ENCODE peak calls at places on chromosomes 7 and 10, in five cellular contexts. One of them, this sample, is unnamed.

GRCh38 chr10:89283988-89284475 is 17.8 kb upstream of the IFIT2 start:
- DNase-seq in HL-60: no peak
- DNase-seq in bronchial epithelial cell: peak
- DNase-seq in cardiac fibroblast: peak
- DNase-seq in heart right ventricle: peak
- DNase-seq in this sample: peak

GRCh38 chr7:56287429-56288138 is 171.4 kb upstream of the NUPR2 start:
- DNase-seq in HL-60: no peak
- DNase-seq in bronchial epithelial cell: peak
- DNase-seq in cardiac fibroblast: no peak
- DNase-seq in heart right ventricle: peak
- DNase-seq in this sample: peak

GRCh38 chr7:100476108-100476780 is 2.8 kb downstream of the TSC22D4 start:
- DNase-seq in HL-60: no peak
- DNase-seq in bronchial epithelial cell: no peak
- DNase-seq in cardiac fibroblast: no peak
- DNase-seq in heart right ventricle: no peak
- DNase-seq in this sample: no peak

GRCh38 chr10:72276421-72277339 is 3.0 kb downstream of the DDIT4 start:
- DNase-seq in HL-60: no peak
- DNase-seq in bronchial epithelial cell: peak
- DNase-seq in cardiac fibroblast: peak
- DNase-seq in heart right ventricle: no peak
- DNase-seq in this sample: peak

GRCh38 chr10:3228610-3228945 is 56.0 kb upstream of the PITRM1 start:
- DNase-seq in HL-60: no peak
- DNase-seq in bronchial epithelial cell: no peak
- DNase-seq in cardiac fibroblast: no peak
- DNase-seq in heart right ventricle: no peak
- DNase-seq in this sample: no peak

GRCh38 chr7:27181176-27181520 is 3.9 kb downstream of the HOXA11 start:
- DNase-seq in HL-60: no peak
- DNase-seq in bronchial epithelial cell: no peak
- DNase-seq in cardiac fibroblast: no peak
- DNase-seq in heart right ventricle: no peak
- DNase-seq in this sample: no peak

GRCh38 chr10:65798133-65798532 is 1127.7 kb upstream of the LRRTM3 start:
- DNase-seq in HL-60: no peak
- DNase-seq in bronchial epithelial cell: no peak
- DNase-seq in cardiac fibroblast: no peak
- DNase-seq in heart right ventricle: no peak
- DNase-seq in this sample: no peak

GRCh38 chr7:4416436-4417092 is 265.5 kb upstream of the FOXK1 start:
- DNase-seq in HL-60: no peak
- DNase-seq in bronchial epithelial cell: no peak
- DNase-seq in cardiac fibroblast: no peak
- DNase-seq in heart right ventricle: no peak
- DNase-seq in this sample: peak

GRCh38 chr10:15719899-15720634 is at the start of gene ITGA8:
- DNase-seq in HL-60: no peak
- DNase-seq in bronchial epithelial cell: no peak
- DNase-seq in cardiac fibroblast: peak
- DNase-seq in heart right ventricle: peak
- DNase-seq in this sample: peak

GRCh38 chr7:46784746-46785145 is 797.2 kb downstream of the TNS3 start:
- DNase-seq in HL-60: no peak
- DNase-seq in bronchial epithelial cell: peak
- DNase-seq in cardiac fibroblast: peak
- DNase-seq in heart right ventricle: no peak
- DNase-seq in this sample: peak

GRCh38 chr10:86520871-86521619 is 547 bp downstream of the WAPL start:
- DNase-seq in HL-60: no peak
- DNase-seq in bronchial epithelial cell: peak
- DNase-seq in cardiac fibroblast: peak
- DNase-seq in heart right ventricle: peak
- DNase-seq in this sample: peak

GRCh38 chr10:90571876-90572275 is 286.0 kb downstream of the HTR7 start:
- DNase-seq in HL-60: no peak
- DNase-seq in bronchial epithelial cell: no peak
- DNase-seq in cardiac fibroblast: no peak
- DNase-seq in heart right ventricle: no peak
- DNase-seq in this sample: no peak

GRCh38 chr7:44213872-44214595 is 13.3 kb downstream of the YKT6 start:
- DNase-seq in HL-60: no peak
- DNase-seq in bronchial epithelial cell: peak
- DNase-seq in cardiac fibroblast: peak
- DNase-seq in heart right ventricle: peak
- DNase-seq in this sample: peak

GRCh38 chr7:38477333-38477732 is 153.8 kb downstream of the AMPH start:
- DNase-seq in HL-60: no peak
- DNase-seq in bronchial epithelial cell: no peak
- DNase-seq in cardiac fibroblast: no peak
- DNase-seq in heart right ventricle: no peak
- DNase-seq in this sample: no peak

GRCh38 chr7:67302113-67303039 is 305.7 kb downstream of the TYW1 start:
- DNase-seq in HL-60: peak
- DNase-seq in bronchial epithelial cell: peak
- DNase-seq in cardiac fibroblast: peak
- DNase-seq in heart right ventricle: peak
- DNase-seq in this sample: peak

GRCh38 chr10:69327463-69328345 is 49.4 kb downstream of the HK1 start:
- DNase-seq in HL-60: peak
- DNase-seq in bronchial epithelial cell: peak
- DNase-seq in cardiac fibroblast: peak
- DNase-seq in heart right ventricle: peak
- DNase-seq in this sample: peak

GRCh38 chr7:153858335-153858734 is 193.9 kb upstream of the DPP6 start:
- DNase-seq in HL-60: no peak
- DNase-seq in bronchial epithelial cell: no peak
- DNase-seq in cardiac fibroblast: no peak
- DNase-seq in heart right ventricle: no peak
- DNase-seq in this sample: no peak

GRCh38 chr7:12647364-12648219 is 39.8 kb upstream of the ARL4A start:
- DNase-seq in HL-60: no peak
- DNase-seq in bronchial epithelial cell: peak
- DNase-seq in cardiac fibroblast: no peak
- DNase-seq in heart right ventricle: no peak
- DNase-seq in this sample: peak

GRCh38 chr10:82358486-82359097 is 483.6 kb downstream of the NRG3 start:
- DNase-seq in HL-60: no peak
- DNase-seq in bronchial epithelial cell: no peak
- DNase-seq in cardiac fibroblast: peak
- DNase-seq in heart right ventricle: peak
- DNase-seq in this sample: peak
- H3K4me3 ChIP-seq in HL-60: no peak
- H3K4me3 ChIP-seq in bronchial epithelial cell: no peak
- H3K4me3 ChIP-seq in cardiac fibroblast: no peak
- H3K4me3 ChIP-seq in heart right ventricle: peak
- H3K4me3 ChIP-seq in this sample: no peak

DNA sequence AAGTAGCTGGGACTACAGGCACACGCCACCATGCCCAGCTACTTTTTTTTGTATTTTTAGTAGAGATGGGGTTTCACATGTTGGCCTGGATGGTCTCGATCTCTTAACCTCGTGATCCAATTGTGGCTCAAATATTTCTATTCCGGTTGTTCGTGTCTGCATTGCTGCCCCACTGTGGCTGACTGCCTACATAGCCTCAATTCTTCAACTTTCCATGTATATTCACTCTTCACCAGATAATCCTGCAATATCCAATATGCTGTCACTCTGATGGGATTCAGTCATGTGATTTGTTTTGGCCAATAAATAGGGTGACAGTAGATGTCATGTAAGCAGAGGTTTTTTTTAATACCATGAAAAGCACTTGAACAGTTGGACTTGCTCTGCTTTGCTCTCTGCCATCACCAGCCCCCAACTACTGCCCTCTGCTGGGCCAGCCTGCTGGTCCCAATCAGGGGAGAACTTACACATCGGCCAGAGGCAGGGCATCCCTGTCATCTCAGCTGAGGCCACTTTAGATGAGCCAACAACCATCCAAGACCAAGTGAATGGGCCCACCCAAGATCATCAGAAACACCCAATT is 56.7 kb downstream of the NSUN6 start:
- DNase-seq in HL-60: no peak
- DNase-seq in bronchial epithelial cell: no peak
- DNase-seq in cardiac fibroblast: no peak
- DNase-seq in heart right ventricle: no peak
- DNase-seq in this sample: peak
- TF ChIP-seq CTCF in HL-60: no peak
- TF ChIP-seq CTCF in bronchial epithelial cell: peak
- TF ChIP-seq CTCF in cardiac fibroblast: peak
- TF ChIP-seq CTCF in heart right ventricle: peak
- TF ChIP-seq CTCF in this sample: peak

GRCh38 chr7:457814-458510 is 61.7 kb downstream of the PDGFA start:
- DNase-seq in HL-60: no peak
- DNase-seq in bronchial epithelial cell: no peak
- DNase-seq in cardiac fibroblast: no peak
- DNase-seq in heart right ventricle: no peak
- DNase-seq in this sample: no peak

GRCh38 chr7:453597-454306 is 65.9 kb downstream of the PDGFA start:
- DNase-seq in HL-60: no peak
- DNase-seq in bronchial epithelial cell: no peak
- DNase-seq in cardiac fibroblast: no peak
- DNase-seq in heart right ventricle: no peak
- DNase-seq in this sample: no peak

GRCh38 chr7:452791-453455 is 66.7 kb downstream of the PDGFA start:
- DNase-seq in HL-60: no peak
- DNase-seq in bronchial epithelial cell: no peak
- DNase-seq in cardiac fibroblast: no peak
- DNase-seq in heart right ventricle: no peak
- DNase-seq in this sample: no peak

GRCh38 chr7:454356-455109 is 65.1 kb downstream of the PDGFA start:
- DNase-seq in HL-60: no peak
- DNase-seq in bronchial epithelial cell: no peak
- DNase-seq in cardiac fibroblast: no peak
- DNase-seq in heart right ventricle: no peak
- DNase-seq in this sample: no peak

GRCh38 chr7:455110-455928 is 64.3 kb downstream of the PDGFA start:
- DNase-seq in HL-60: no peak
- DNase-seq in bronchial epithelial cell: peak
- DNase-seq in cardiac fibroblast: peak
- DNase-seq in heart right ventricle: peak
- DNase-seq in this sample: no peak
- H3K4me3 ChIP-seq in HL-60: no peak
- H3K4me3 ChIP-seq in bronchial epithelial cell: no peak
- H3K4me3 ChIP-seq in cardiac fibroblast: no peak
- H3K4me3 ChIP-seq in heart right ventricle: peak
- H3K4me3 ChIP-seq in this sample: no peak

DNA sequence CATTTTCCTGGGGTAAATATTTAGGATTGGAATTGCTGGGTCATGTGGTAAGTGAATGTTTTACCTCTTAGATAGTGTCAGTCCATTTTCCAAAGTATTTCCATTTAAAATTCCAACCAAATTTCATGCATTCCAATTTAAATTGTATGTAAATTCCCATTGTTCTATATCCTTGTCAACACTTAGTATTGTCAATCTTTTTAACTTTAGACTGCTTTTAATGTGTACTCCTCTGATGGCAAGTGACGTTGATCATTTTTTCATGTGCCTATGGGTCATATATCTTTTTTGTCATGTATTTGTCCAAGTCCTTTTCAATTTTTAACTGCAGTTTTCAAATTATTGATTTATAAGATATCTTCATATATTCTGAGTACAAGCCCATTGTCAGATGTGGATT is 80.8 kb upstream of the FAM20C start:
- DNase-seq in HL-60: no peak
- DNase-seq in bronchial epithelial cell: no peak
- DNase-seq in cardiac fibroblast: no peak
- DNase-seq in heart right ventricle: no peak
- DNase-seq in this sample: no peak
- TF ChIP-seq CTCF in HL-60: no peak
- TF ChIP-seq CTCF in bronchial epithelial cell: no peak
- TF ChIP-seq CTCF in cardiac fibroblast: no peak
- TF ChIP-seq CTCF in heart right ventricle: no peak
- TF ChIP-seq CTCF in this sample: no peak

DNA sequence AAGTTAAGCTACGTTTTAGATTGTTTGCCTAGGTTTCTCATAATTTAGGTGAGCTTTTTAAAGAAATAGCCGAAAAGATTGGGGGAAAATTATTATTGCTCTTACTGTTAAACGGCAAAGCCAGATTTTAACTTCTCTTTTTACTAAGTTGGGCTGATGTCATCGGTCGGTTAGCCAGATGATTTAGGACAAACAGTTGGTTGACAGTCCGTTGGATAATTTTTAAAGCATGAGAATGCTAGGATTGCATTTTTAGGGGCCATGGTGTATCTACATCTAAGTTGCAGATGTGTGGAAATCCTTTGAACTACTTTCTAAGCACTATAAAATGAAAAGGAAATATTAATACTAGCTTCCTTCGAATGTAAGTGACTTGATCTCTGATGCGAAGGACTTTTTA is 280.9 kb upstream of the AKR1E2 start:
- DNase-seq in HL-60: no peak
- DNase-seq in bronchial epithelial cell: no peak
- DNase-seq in cardiac fibroblast: no peak
- DNase-seq in heart right ventricle: no peak
- DNase-seq in this sample: no peak
- H3K4me3 ChIP-seq in HL-60: no peak
- H3K4me3 ChIP-seq in bronchial epithelial cell: no peak
- H3K4me3 ChIP-seq in cardiac fibroblast: no peak
- H3K4me3 ChIP-seq in heart right ventricle: no peak
- H3K4me3 ChIP-seq in this sample: no peak

DNA sequence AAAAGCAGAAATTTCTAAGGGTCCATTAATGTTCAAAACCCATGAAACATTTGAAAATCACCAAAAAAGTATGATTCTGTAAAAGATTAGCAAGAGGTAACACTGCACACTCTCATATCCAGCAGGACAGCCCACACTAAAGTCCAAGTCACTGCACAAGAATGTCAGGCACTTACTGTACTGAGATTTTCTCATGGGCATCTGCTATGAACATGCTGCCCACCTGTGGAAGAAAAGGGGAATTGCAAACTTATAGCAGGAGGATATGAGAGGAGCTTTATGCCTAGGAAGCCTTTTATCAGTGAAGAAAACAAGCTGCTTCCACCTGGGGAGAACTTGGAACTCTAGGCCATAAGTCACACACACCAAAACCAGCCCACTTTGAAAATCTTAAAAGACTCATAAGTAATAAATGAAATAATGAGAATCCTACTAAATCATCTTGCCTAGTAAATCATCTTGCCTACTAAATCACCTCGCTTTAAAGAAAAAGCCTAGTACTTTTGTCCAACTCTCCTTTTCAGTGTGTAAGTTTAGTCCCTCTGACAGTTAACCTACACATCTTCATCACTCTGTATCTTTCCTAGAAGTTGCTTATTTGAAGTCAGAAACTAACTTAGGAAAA is 46.1 kb downstream of the ARMH3 start:
- DNase-seq in HL-60: no peak
- DNase-seq in bronchial epithelial cell: peak
- DNase-seq in cardiac fibroblast: peak
- DNase-seq in heart right ventricle: no peak
- DNase-seq in this sample: peak
- TF ChIP-seq CTCF in HL-60: peak
- TF ChIP-seq CTCF in bronchial epithelial cell: peak
- TF ChIP-seq CTCF in cardiac fibroblast: peak
- TF ChIP-seq CTCF in heart right ventricle: peak
- TF ChIP-seq CTCF in this sample: peak

This sample was measured in choroid plexus epithelial cell.